ENCODE peak calls at places on chromosome 15, in four cellular contexts. J is K562, V is GM12878, D is HepG2. S is an unnamed sample.

GRCh38 chr15:25679492-25679891 is 183.6 kb downstream of the ATP10A start:
- DNase-seq in V (no peak), D (no peak), J (no peak), S (no peak)

GRCh38 chr15:100109486-100110035 is 232.2 kb downstream of the ADAMTS17 start:
- DNase-seq in D (no peak), J (no peak), V (no peak), S (no peak)

GRCh38 chr15:70538278-70538677 is 225.1 kb downstream of the UACA start:
- DNase-seq in J (no peak), V (no peak), D (peak; percentile 18), S (no peak)

GRCh38 chr15:56786966-56787365 is 53.7 kb upstream of the ZNF280D start:
- DNase-seq in V (no peak), J (no peak), D (no peak), S (no peak)

GRCh38 chr15:45642203-45642932 is 7.5 kb downstream of the SQOR start:
- DNase-seq in J (no peak), V (no peak), D (no peak), S (no peak)

GRCh38 chr15:48515497-48515896 is 130.0 kb downstream of the FBN1 start:
- DNase-seq in D (no peak), J (no peak), V (no peak), S (no peak)

GRCh38 chr15:93852761-93853160 is 378.6 kb upstream of the MCTP2 start:
- DNase-seq in D (no peak), V (no peak), J (no peak), S (no peak)

GRCh38 chr15:90915216-90915807 is 12.2 kb downstream of the MAN2A2 start:
- DNase-seq in D (no peak), V (no peak), J (no peak), S (no peak)

GRCh38 chr15:92908369-92909057 is 8.4 kb downstream of the CHD2 start:
- DNase-seq in V (no peak), J (no peak), D (no peak), S (no peak)

GRCh38 chr15:101558217-101558941 is 68.9 kb upstream of the PCSK6 start:
- DNase-seq in V (no peak), D (peak; percentile 83), J (no peak), S (no peak)

GRCh38 chr15:38377547-38378161 is 76.3 kb upstream of the FAM98B start:
- DNase-seq in J (no peak), V (no peak), D (no peak), S (no peak)

GRCh38 chr15:70093481-70094309 is 4.0 kb downstream of the TLE3 start:
- DNase-seq in J (no peak), V (no peak), D (no peak), S (no peak)

GRCh38 chr15:80839764-80840130 is 60.6 kb downstream of the CEMIP start:
- DNase-seq in V (no peak), D (no peak), J (no peak), S (no peak)

GRCh38 chr15:101050647-101051290 is 131.6 kb downstream of the LRRK1 start:
- DNase-seq in D (no peak), J (no peak), V (no peak), S (no peak)

GRCh38 chr15:61327019-61327631 is 98.0 kb upstream of the RORA start:
- DNase-seq in V (peak; percentile 20), D (no peak), J (no peak), S (no peak)

GRCh38 chr15:99845009-99845408 is 111.8 kb upstream of the LYSMD4 start:
- DNase-seq in J (no peak), D (no peak), V (no peak), S (no peak)

GRCh38 chr15:73746288-73746687 is 6.9 kb downstream of the INSYN1 start:
- DNase-seq in D (no peak), J (no peak), V (no peak), S (no peak)

GRCh38 chr15:98561169-98561941 is 87.0 kb upstream of the IGF1R start:
- DNase-seq in D (no peak), V (no peak), J (no peak), S (no peak)

GRCh38 chr15:67144609-67145306 is 79.4 kb downstream of the SMAD3 start:
- DNase-seq in D (no peak), V (no peak), J (no peak), S (no peak)

GRCh38 chr15:23411841-23412240 is 35.2 kb downstream of the GOLGA6L2 start:
- DNase-seq in J (no peak), V (no peak), D (no peak), S (no peak)

GRCh38 chr15:41934843-41935242 is 37.5 kb downstream of the EHD4 start:
- DNase-seq in V (no peak), J (no peak), D (no peak), S (no peak)

GRCh38 chr15:51223771-51224229 is 114.6 kb downstream of the CYP19A1 start:
- DNase-seq in J (no peak), D (no peak), V (no peak), S (no peak)

GRCh38 chr15:29050870-29051269 is 165.1 kb downstream of the APBA2 start:
- DNase-seq in J (no peak), D (no peak), V (no peak), S (no peak)

GRCh38 chr15:68354923-68355322 is 77.0 kb downstream of the ITGA11 start:
- DNase-seq in D (peak; percentile 11), V (no peak), J (no peak), S (no peak)

GRCh38 chr15:48782911-48783310 is 28.0 kb downstream of the CEP152 start:
- DNase-seq in D (no peak), J (no peak), V (no peak), S (no peak)

GRCh38 chr15:62500325-62500724 is 335.2 kb upstream of the C2CD4B start:
- DNase-seq in D (peak; percentile 79), V (no peak), J (no peak), S (no peak)

GRCh38 chr15:67762610-67763368 is 62.5 kb upstream of the SKOR1 start:
- DNase-seq in J (no peak), V (peak; percentile 85), D (no peak), S (no peak)

GRCh38 chr15:56608140-56608778 is 125.0 kb downstream of the ZNF280D start:
- DNase-seq in D (no peak), J (no peak), V (peak; percentile 66), S (no peak)

GRCh38 chr15:101104186-101104585 is 147.7 kb downstream of the CHSY1 start:
- DNase-seq in D (no peak), V (no peak), J (no peak), S (no peak)

GRCh38 chr15:78167227-78167888 is 18.2 kb downstream of the IDH3A start:
- DNase-seq in J (no peak), D (no peak), V (peak; percentile 93), S (no peak)

GRCh38 chr15:96342611-96343528 is 12.4 kb downstream of the NR2F2 start:
- DNase-seq in J (no peak), D (no peak), V (no peak), S (no peak)

GRCh38 chr15:56168394-56168793 is 75.3 kb downstream of the RFX7 start:
- DNase-seq in J (no peak), V (no peak), D (no peak), S (no peak)

GRCh38 chr15:70875001-70875782 is 17.0 kb downstream of the THAP10 start:
- DNase-seq in V (no peak), J (no peak), D (no peak), S (no peak)

GRCh38 chr15:40115670-40116093 is 7.0 kb upstream of the BMF start:
- DNase-seq in V (peak; percentile 83), J (no peak), D (peak; percentile 54), S (no peak)

GRCh38 chr15:50247819-50248650 is 17.5 kb downstream of the HDC start:
- DNase-seq in V (no peak), J (no peak), D (no peak), S (no peak)

GRCh38 chr15:70867911-70868467 is 14.0 kb upstream of the LARP6 start:
- DNase-seq in D (no peak), J (no peak), V (no peak), S (no peak)

GRCh38 chr15:75673426-75674247 is 25.9 kb downstream of the SNX33 start:
- DNase-seq in J (no peak), V (no peak), D (no peak), S (no peak)
- TF ChIP-seq SP1 in J (no peak), V (no peak), D (no peak), S (no peak)

DNA sequence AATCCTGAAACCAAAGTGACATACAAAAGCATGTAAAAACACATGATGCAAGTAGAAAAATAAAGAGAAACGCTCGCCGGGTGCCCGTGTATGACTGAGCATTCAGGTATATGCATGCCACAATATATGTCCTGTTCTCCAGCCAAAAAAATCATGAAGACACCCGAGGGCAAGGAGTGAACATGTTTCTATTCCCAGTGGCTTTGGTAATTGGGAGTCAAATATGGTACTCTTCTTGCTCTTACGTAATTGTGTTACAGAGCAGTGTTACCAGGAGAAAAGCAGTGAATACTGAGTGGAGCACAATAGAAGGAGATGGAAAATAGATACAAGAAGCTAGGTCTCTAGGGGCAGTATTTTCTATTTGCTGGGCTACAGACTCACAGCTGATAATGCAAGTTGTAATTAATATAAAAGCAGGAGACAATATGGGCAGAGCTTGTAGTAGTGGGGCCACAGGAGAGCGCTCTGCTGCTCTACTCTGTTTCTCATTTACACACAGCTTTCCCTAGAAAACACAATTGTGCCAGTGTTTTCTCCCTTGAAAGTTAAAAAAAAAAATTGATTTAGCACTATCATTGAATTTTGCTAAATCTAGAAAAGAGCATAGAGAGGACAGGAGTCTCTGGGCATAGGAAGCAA is 13.2 kb downstream of the MEIS2 start:
- DNase-seq in D (no peak), J (no peak), V (no peak), S (no peak)
- TF ChIP-seq BHLHE40 in D (no peak), J (no peak), V (no peak), S (no peak)

GRCh38 chr15:89461386-89461785 is 35.0 kb downstream of the RHCG start:
- DNase-seq in D (no peak), V (no peak), J (no peak), S (no peak)
- TF ChIP-seq FOXM1 in D (no peak), V (no peak), J (no peak), S (no peak)

DNA sequence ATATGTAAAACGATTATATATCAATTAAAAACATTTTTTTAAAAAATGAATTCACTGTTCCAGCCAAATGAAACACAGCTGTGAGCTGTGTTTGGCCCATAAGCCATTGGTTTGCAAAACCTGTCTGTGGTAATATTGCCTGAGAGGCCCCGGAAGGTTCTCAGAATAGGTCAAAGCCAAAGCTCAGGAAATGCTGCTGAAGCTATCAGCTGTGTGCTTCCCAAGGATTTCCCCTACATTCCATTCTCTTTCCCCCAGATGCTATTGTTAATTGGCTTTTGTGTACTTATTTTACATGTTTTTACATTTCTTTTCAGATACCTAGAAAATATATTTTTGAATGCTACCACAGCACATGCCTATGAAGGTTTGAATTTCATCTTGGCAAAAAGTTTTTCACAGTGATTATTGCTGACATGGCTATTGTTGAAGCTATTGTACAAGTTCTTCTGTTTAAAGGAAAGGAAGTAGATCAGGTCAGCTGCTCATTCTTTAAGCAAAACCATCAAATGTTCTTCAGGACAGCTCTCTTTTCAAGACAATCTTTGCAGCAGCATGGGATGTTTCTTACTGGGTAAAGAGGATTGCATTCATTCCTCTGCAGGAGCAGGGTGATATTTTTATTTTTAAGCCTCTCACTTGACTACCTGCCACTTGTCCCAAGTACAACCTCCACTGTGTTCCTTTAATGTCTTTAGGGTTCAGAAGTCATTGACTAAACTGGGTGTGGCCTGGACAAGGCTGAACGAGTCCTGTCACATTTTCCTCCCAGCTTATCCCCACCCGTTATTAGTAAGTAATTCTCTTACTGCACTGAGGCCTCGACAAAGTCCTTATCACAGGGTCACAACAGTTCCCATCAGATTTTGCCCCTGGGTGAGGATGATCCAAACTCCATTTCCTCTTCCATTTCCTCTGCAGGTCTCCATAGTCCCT is 26.3 kb upstream of the BNC1 start:
- DNase-seq in D (no peak), V (no peak), J (no peak), S (no peak)
- TF ChIP-seq SP1 in D (no peak), V (no peak), J (no peak), S (no peak)

S was measured in HEK293T.